ENCODE peak calls at places on chromosomes 16 and 17, in four cellular contexts. One of them, this sample, is unnamed.

GRCh38 chr17:79814624-79814965 is 17.7 kb upstream of the CBX8 start:
- DNase-seq in astrocyte: no peak
- DNase-seq in brain pericyte: no peak
- DNase-seq in activated T-cell treated with anti-CD3 and anti-CD28 coated beads for 48 hours: no peak
- DNase-seq in this sample: no peak

GRCh38 chr17:10327640-10328039 is 45.2 kb downstream of the MYH13 start:
- DNase-seq in astrocyte: peak
- DNase-seq in activated T-cell treated with anti-CD3 and anti-CD28 coated beads for 48 hours: peak
- DNase-seq in brain pericyte: no peak
- DNase-seq in this sample: peak

GRCh38 chr17:36066365-36066945 is 2.4 kb downstream of the CCL18 start:
- DNase-seq in astrocyte: no peak
- DNase-seq in activated T-cell treated with anti-CD3 and anti-CD28 coated beads for 48 hours: no peak
- DNase-seq in brain pericyte: no peak
- DNase-seq in this sample: no peak

GRCh38 chr17:63412234-63412633 is 33.9 kb downstream of the CYB561 start:
- DNase-seq in brain pericyte: no peak
- DNase-seq in activated T-cell treated with anti-CD3 and anti-CD28 coated beads for 48 hours: no peak
- DNase-seq in astrocyte: no peak
- DNase-seq in this sample: no peak

GRCh38 chr16:56632160-56632847 is at the start of gene MT1M:
- DNase-seq in astrocyte: no peak
- DNase-seq in activated T-cell treated with anti-CD3 and anti-CD28 coated beads for 48 hours: no peak
- DNase-seq in brain pericyte: no peak
- DNase-seq in this sample: no peak

GRCh38 chr17:3448059-3448630 is 14.5 kb upstream of the OR1E2 start:
- DNase-seq in activated T-cell treated with anti-CD3 and anti-CD28 coated beads for 48 hours: no peak
- DNase-seq in brain pericyte: no peak
- DNase-seq in astrocyte: no peak
- DNase-seq in this sample: no peak

GRCh38 chr16:81676571-81677374 is 102.3 kb upstream of the PLCG2 start:
- DNase-seq in brain pericyte: no peak
- DNase-seq in astrocyte: no peak
- DNase-seq in activated T-cell treated with anti-CD3 and anti-CD28 coated beads for 48 hours: no peak
- DNase-seq in this sample: no peak

GRCh38 chr17:57606111-57606875 is 138.8 kb downstream of the CCDC182 start:
- DNase-seq in astrocyte: no peak
- DNase-seq in brain pericyte: no peak
- DNase-seq in activated T-cell treated with anti-CD3 and anti-CD28 coated beads for 48 hours: no peak
- DNase-seq in this sample: no peak

GRCh38 chr17:58312021-58312630 is 16.5 kb downstream of the TSPOAP1 start:
- DNase-seq in astrocyte: no peak
- DNase-seq in brain pericyte: no peak
- DNase-seq in activated T-cell treated with anti-CD3 and anti-CD28 coated beads for 48 hours: no peak
- DNase-seq in this sample: no peak

GRCh38 chr16:58507963-58508670 is 7.2 kb upstream of the SETD6 start:
- DNase-seq in brain pericyte: no peak
- DNase-seq in activated T-cell treated with anti-CD3 and anti-CD28 coated beads for 48 hours: no peak
- DNase-seq in astrocyte: no peak
- DNase-seq in this sample: no peak

GRCh38 chr16:57537596-57538234 is 1.3 kb upstream of the CCDC102A start:
- DNase-seq in brain pericyte: no peak
- DNase-seq in activated T-cell treated with anti-CD3 and anti-CD28 coated beads for 48 hours: no peak
- DNase-seq in astrocyte: no peak
- DNase-seq in this sample: no peak

GRCh38 chr17:6173653-6174052 is 103.5 kb downstream of the WSCD1 start:
- DNase-seq in brain pericyte: no peak
- DNase-seq in activated T-cell treated with anti-CD3 and anti-CD28 coated beads for 48 hours: no peak
- DNase-seq in astrocyte: no peak
- DNase-seq in this sample: no peak

GRCh38 chr16:84362410-84362809 is 5.9 kb upstream of the ATP2C2 start:
- DNase-seq in activated T-cell treated with anti-CD3 and anti-CD28 coated beads for 48 hours: no peak
- DNase-seq in astrocyte: no peak
- DNase-seq in brain pericyte: no peak
- DNase-seq in this sample: no peak

GRCh38 chr17:73667184-73667959 is 23.1 kb upstream of the SDK2 start:
- DNase-seq in astrocyte: no peak
- DNase-seq in brain pericyte: no peak
- DNase-seq in activated T-cell treated with anti-CD3 and anti-CD28 coated beads for 48 hours: no peak
- DNase-seq in this sample: no peak

GRCh38 chr17:12727881-12728280 is 61.4 kb upstream of the ARHGAP44 start:
- DNase-seq in brain pericyte: no peak
- DNase-seq in astrocyte: no peak
- DNase-seq in activated T-cell treated with anti-CD3 and anti-CD28 coated beads for 48 hours: no peak
- DNase-seq in this sample: no peak

GRCh38 chr17:330993-331701 is 21.5 kb downstream of the RPH3AL start:
- DNase-seq in astrocyte: no peak
- DNase-seq in brain pericyte: no peak
- DNase-seq in activated T-cell treated with anti-CD3 and anti-CD28 coated beads for 48 hours: no peak
- DNase-seq in this sample: no peak

GRCh38 chr16:70680495-70681381 is 5.1 kb downstream of the MTSS2 start:
- DNase-seq in brain pericyte: no peak
- DNase-seq in activated T-cell treated with anti-CD3 and anti-CD28 coated beads for 48 hours: no peak
- DNase-seq in astrocyte: no peak
- DNase-seq in this sample: no peak

GRCh38 chr16:88561485-88562369 is 8.5 kb upstream of the ZC3H18 start:
- DNase-seq in brain pericyte: no peak
- DNase-seq in activated T-cell treated with anti-CD3 and anti-CD28 coated beads for 48 hours: no peak
- DNase-seq in astrocyte: peak
- DNase-seq in this sample: no peak

GRCh38 chr16:67027046-67027445 is 1.9 kb upstream of the CBFB start:
- DNase-seq in brain pericyte: no peak
- DNase-seq in activated T-cell treated with anti-CD3 and anti-CD28 coated beads for 48 hours: no peak
- DNase-seq in astrocyte: no peak
- DNase-seq in this sample: no peak

GRCh38 chr17:68458260-68459029 is 1.1 kb upstream of the WIPI1 start:
- DNase-seq in activated T-cell treated with anti-CD3 and anti-CD28 coated beads for 48 hours: no peak
- DNase-seq in astrocyte: no peak
- DNase-seq in brain pericyte: no peak
- DNase-seq in this sample: no peak

GRCh38 chr17:2828396-2829038 is 32.3 kb downstream of the RAP1GAP2 start:
- DNase-seq in activated T-cell treated with anti-CD3 and anti-CD28 coated beads for 48 hours: peak
- DNase-seq in astrocyte: no peak
- DNase-seq in brain pericyte: no peak
- DNase-seq in this sample: no peak

GRCh38 chr16:80231118-80231515 is 309.7 kb upstream of the DYNLRB2 start:
- DNase-seq in brain pericyte: no peak
- DNase-seq in astrocyte: peak
- DNase-seq in activated T-cell treated with anti-CD3 and anti-CD28 coated beads for 48 hours: no peak
- DNase-seq in this sample: no peak

GRCh38 chr16:642189-643049 is 791 bp downstream of the MCRIP2 start:
- DNase-seq in activated T-cell treated with anti-CD3 and anti-CD28 coated beads for 48 hours: peak
- DNase-seq in brain pericyte: no peak
- DNase-seq in astrocyte: no peak
- DNase-seq in this sample: no peak

GRCh38 chr17:76585649-76586593 is at the start of gene ST6GALNAC2:
- DNase-seq in activated T-cell treated with anti-CD3 and anti-CD28 coated beads for 48 hours: peak
- DNase-seq in astrocyte: no peak
- DNase-seq in brain pericyte: no peak
- DNase-seq in this sample: no peak

GRCh38 chr17:69802045-69802740 is 272.8 kb upstream of the KCNJ16 start:
- DNase-seq in brain pericyte: no peak
- DNase-seq in astrocyte: no peak
- DNase-seq in activated T-cell treated with anti-CD3 and anti-CD28 coated beads for 48 hours: no peak
- DNase-seq in this sample: no peak

GRCh38 chr16:48824271-48824670 is 214.3 kb upstream of the N4BP1 start:
- DNase-seq in activated T-cell treated with anti-CD3 and anti-CD28 coated beads for 48 hours: no peak
- DNase-seq in astrocyte: no peak
- DNase-seq in brain pericyte: no peak
- DNase-seq in this sample: no peak

GRCh38 chr17:79363552-79364275 is 247.1 kb downstream of the RBFOX3 start:
- DNase-seq in brain pericyte: no peak
- DNase-seq in activated T-cell treated with anti-CD3 and anti-CD28 coated beads for 48 hours: no peak
- DNase-seq in astrocyte: no peak
- DNase-seq in this sample: no peak

GRCh38 chr16:22220714-22221113 is 14.6 kb downstream of the EEF2K start:
- DNase-seq in brain pericyte: no peak
- DNase-seq in activated T-cell treated with anti-CD3 and anti-CD28 coated beads for 48 hours: no peak
- DNase-seq in astrocyte: no peak
- DNase-seq in this sample: no peak

GRCh38 chr16:54928421-54929089 is 2.1 kb upstream of the IRX5 start:
- DNase-seq in brain pericyte: no peak
- DNase-seq in activated T-cell treated with anti-CD3 and anti-CD28 coated beads for 48 hours: peak
- DNase-seq in astrocyte: no peak
- DNase-seq in this sample: no peak

GRCh38 chr17:5866978-5867377 is 203.2 kb upstream of the WSCD1 start:
- DNase-seq in activated T-cell treated with anti-CD3 and anti-CD28 coated beads for 48 hours: no peak
- DNase-seq in astrocyte: no peak
- DNase-seq in brain pericyte: no peak
- DNase-seq in this sample: no peak

GRCh38 chr17:57328109-57328882 is 72.0 kb downstream of the MSI2 start:
- DNase-seq in astrocyte: no peak
- DNase-seq in activated T-cell treated with anti-CD3 and anti-CD28 coated beads for 48 hours: no peak
- DNase-seq in brain pericyte: no peak
- DNase-seq in this sample: no peak

This sample was measured in smooth muscle cell of the brain vasculature.